ENCODE peak calls at places on chromosomes 3 and 15, in five cellular contexts. C is adrenal gland; L is astrocyte of the spinal cord; P is CD8-positive, alpha-beta T cell; U is pancreas. E is an unnamed sample.

GRCh38 chr3:61788623-61789507 is 227.5 kb downstream of the PTPRG start:
- DNase-seq in P (no peak), C (no peak), U (no peak), L (no peak), E (no peak)

GRCh38 chr3:128293930-128294329 is 140.6 kb downstream of the EEFSEC start:
- DNase-seq in P (no peak), U (no peak), L (no peak), C (no peak), E (no peak)

GRCh38 chr3:15309662-15310335 is 22.6 kb downstream of the SH3BP5 start:
- DNase-seq in C (no peak), P (no peak), L (no peak), U (no peak), E (no peak)

GRCh38 chr3:71045212-71045916 is 538.2 kb downstream of the FOXP1 start:
- DNase-seq in L (no peak), U (no peak), P (no peak), C (no peak), E (no peak)

GRCh38 chr3:190053919-190054672 is 66.6 kb downstream of the P3H2 start:
- DNase-seq in P (no peak), C (peak), U (no peak), L (peak), E (no peak)

GRCh38 chr3:17430574-17430973 is 311.9 kb downstream of the TBC1D5 start:
- DNase-seq in P (no peak), U (no peak), C (no peak), L (no peak), E (no peak)

GRCh38 chr3:54171509-54171908 is 49.2 kb downstream of the CACNA2D3 start:
- DNase-seq in P (no peak), L (no peak), U (no peak), C (no peak), E (no peak)

GRCh38 chr3:132407025-132407424 is 10.3 kb upstream of the DNAJC13 start:
- DNase-seq in C (no peak), L (no peak), U (no peak), P (no peak), E (no peak)

GRCh38 chr3:33658971-33659848 is 58.8 kb downstream of the CLASP2 start:
- DNase-seq in U (peak), P (peak), L (peak), C (peak), E (peak)

GRCh38 chr3:128072454-128073184 is 20.4 kb downstream of the SEC61A1 start:
- DNase-seq in C (no peak), U (peak), P (no peak), L (no peak), E (no peak)

GRCh38 chr3:111850481-111850880 is 8.6 kb upstream of the PHLDB2 start:
- DNase-seq in C (no peak), L (peak), P (no peak), U (no peak), E (no peak)

GRCh38 chr15:32993285-32993684 is 201.2 kb downstream of the FMN1 start:
- DNase-seq in C (no peak), U (no peak), P (no peak), L (peak), E (no peak)
- TF ChIP-seq CTCF in C (no peak), U (no peak), P (no peak), L (peak), E (peak)

GRCh38 chr3:52056521-52056967 is at the start of gene DUSP7:
- DNase-seq in L (peak), C (peak), P (peak), U (peak), E (no peak)

GRCh38 chr3:52055537-52056351 is 627 bp downstream of the DUSP7 start:
- DNase-seq in C (peak), L (peak), P (peak), U (peak), E (no peak)

GRCh38 chr3:52058111-52058510 is 1.7 kb upstream of the DUSP7 start:
- DNase-seq in P (no peak), C (no peak), L (no peak), U (no peak), E (no peak)

GRCh38 chr3:52057806-52058099 is 1.4 kb upstream of the DUSP7 start:
- DNase-seq in L (no peak), C (no peak), P (no peak), U (no peak), E (no peak)

GRCh38 chr3:52056968-52057805 is 816 bp upstream of the DUSP7 start:
- DNase-seq in C (peak), L (peak), P (peak), U (peak), E (peak)
- TF ChIP-seq CTCF in C (no peak), L (no peak), P (no peak), U (no peak), E (no peak)

GRCh38 chr3:166760114-166760513 is 620.0 kb downstream of the ZBBX start:
- DNase-seq in U (no peak), P (no peak), L (no peak), C (no peak), E (no peak)

DNA sequence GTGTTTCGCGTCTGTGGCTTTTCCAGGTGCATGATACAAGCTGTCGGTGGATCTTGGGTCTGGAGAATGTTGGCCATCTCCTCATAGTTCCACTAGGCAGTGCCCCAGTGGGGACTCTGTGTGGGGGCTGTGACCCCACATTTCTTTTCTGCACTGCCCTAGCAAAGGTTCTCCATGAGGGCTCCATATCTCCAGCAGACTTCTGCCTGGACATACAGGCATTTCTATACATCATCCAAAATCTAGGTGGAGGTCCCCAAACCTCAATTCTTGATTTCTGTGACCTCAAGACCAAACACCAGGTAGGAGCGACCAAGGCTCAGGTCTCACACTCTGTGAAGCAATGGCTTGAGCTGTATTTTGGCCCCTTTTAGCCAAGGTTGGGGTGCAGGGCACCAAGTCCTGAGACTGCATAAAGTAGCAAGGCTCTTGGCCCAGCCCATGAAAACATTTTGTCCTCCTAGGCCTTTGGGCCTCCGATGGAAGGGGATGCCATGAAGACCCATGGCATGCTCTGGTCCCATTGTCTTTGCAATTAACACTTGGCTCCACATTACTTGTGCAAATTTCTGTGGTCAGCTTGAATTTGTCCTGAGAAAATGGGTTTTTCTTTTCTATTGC is 615.3 kb downstream of the ZBBX start:
- DNase-seq in C (no peak), U (no peak), L (no peak), P (no peak), E (no peak)
- TF ChIP-seq CTCF in C (no peak), U (no peak), L (no peak), P (no peak), E (no peak)

GRCh38 chr3:65902304-65902793 is 136.4 kb downstream of the MAGI1 start:
- DNase-seq in C (no peak), L (no peak), U (no peak), P (no peak), E (no peak)
- TF ChIP-seq CTCF in C (no peak), L (no peak), U (no peak), P (no peak), E (no peak)

DNA sequence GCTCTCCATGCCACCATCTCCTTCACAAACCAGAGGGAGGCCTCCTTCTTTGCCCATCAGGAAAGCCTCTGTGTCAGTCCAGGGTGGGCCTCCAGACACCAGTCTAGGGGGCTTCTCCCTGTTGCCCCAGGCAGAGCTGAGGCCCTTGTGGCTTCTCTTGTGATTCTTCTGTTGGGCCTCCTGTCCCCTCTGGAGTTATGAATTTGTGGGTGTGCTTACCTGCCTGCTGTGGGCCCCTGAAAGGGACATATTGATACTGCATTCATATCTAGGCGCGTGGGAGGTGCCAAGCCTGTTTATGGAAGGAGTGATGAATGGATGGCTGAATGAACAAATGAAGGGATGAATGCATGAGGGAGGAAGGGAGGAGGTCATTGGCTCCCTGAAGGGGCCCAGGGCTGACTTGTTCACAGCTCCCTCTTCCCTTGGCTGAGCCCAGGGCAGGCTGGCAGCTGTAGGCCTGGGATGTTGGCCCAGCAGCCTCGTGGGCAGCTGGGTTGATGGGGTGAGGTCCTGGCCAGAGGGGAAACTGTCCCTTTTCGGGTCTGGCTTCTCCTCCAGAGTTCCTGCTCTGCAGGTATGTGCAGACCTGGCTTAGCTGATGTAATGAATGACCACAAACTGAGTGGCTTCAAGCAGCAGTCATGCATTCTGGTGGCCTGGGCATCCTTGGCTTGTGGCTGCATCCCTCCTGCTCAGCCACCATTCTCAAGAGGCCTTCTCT is 195.4 kb downstream of the GOLGA6L6 start:
- DNase-seq in P (no peak), L (no peak), C (no peak), U (peak), E (no peak)
- TF ChIP-seq CTCF in P (no peak), L (no peak), C (no peak), U (no peak), E (no peak)

E was measured in astrocyte of the cerebellum.